ENCODE peak calls at places on chromosomes 12 and 14, in seven cellular contexts. E, H, O, T, X, Z and C are unnamed samples.

GRCh38 chr14:104387385-104388010 is 192.1 kb upstream of the C14orf180 start:
- DNase-seq in E (no peak), H (peak; percentile 54), O (no peak), T (no peak), X (no peak), Z (no peak), C (no peak)

GRCh38 chr12:124756151-124756550 is 107.5 kb downstream of the SCARB1 start:
- DNase-seq in E (no peak), H (no peak), O (no peak), T (no peak), X (no peak), Z (no peak), C (no peak)

GRCh38 chr14:105281354-105282097 is 19.3 kb downstream of the BRF1 start:
- DNase-seq in E (peak; percentile 65), H (no peak), O (peak; percentile 60), T (no peak), X (no peak), Z (peak; percentile 21), C (no peak)

GRCh38 chr12:62530596-62530995 is 64.0 kb downstream of the MON2 start:
- DNase-seq in E (peak; percentile 5), H (no peak), O (peak; percentile 16), T (no peak), X (no peak), Z (no peak), C (peak; percentile 63)

GRCh38 chr12:56082967-56083366 is 3.0 kb downstream of the ERBB3 start:
- DNase-seq in E (no peak), H (no peak), O (no peak), T (no peak), X (no peak), Z (no peak), C (no peak)

GRCh38 chr12:32440120-32440865 is 40.9 kb downstream of the FGD4 start:
- DNase-seq in E (no peak), H (no peak), O (no peak), T (no peak), X (no peak), Z (no peak), C (no peak)

GRCh38 chr12:103327676-103328075 is 168.1 kb downstream of the C12orf42 start:
- DNase-seq in E (no peak), H (no peak), O (no peak), T (no peak), X (no peak), Z (no peak), C (no peak)

GRCh38 chr14:76829016-76829365 is 2.8 kb downstream of the LRRC74A start:
- DNase-seq in E (no peak), H (no peak), O (no peak), T (peak; percentile 33), X (no peak), Z (no peak), C (no peak)